ENCODE peak calls at places on chromosomes 7 and 10, in six cellular contexts. One of them, this sample, is unnamed.

GRCh38 chr7:16466087-16466472 is 542 bp upstream of the SOSTDC1 start:
- DNase-seq in GM06990: no peak
- DNase-seq in RWPE1: no peak
- DNase-seq in adrenal gland: no peak
- DNase-seq in AG10803: no peak
- DNase-seq in activated CD8-positive, alpha-beta T cell treated with anti-CD3 and anti-CD28 coated beads for 36 hours: no peak
- DNase-seq in this sample: no peak

GRCh38 chr10:47256753-47257336 is 43.2 kb upstream of the GDF10 start:
- DNase-seq in activated CD8-positive, alpha-beta T cell treated with anti-CD3 and anti-CD28 coated beads for 36 hours: peak
- DNase-seq in adrenal gland: no peak
- DNase-seq in AG10803: no peak
- DNase-seq in GM06990: no peak
- DNase-seq in RWPE1: no peak
- DNase-seq in this sample: no peak

GRCh38 chr10:125217986-125218675 is 57.8 kb upstream of the CTBP2 start:
- DNase-seq in AG10803: peak
- DNase-seq in activated CD8-positive, alpha-beta T cell treated with anti-CD3 and anti-CD28 coated beads for 36 hours: no peak
- DNase-seq in RWPE1: peak
- DNase-seq in adrenal gland: no peak
- DNase-seq in GM06990: no peak
- DNase-seq in this sample: no peak

GRCh38 chr7:37408885-37409248 is 39.8 kb downstream of the ELMO1 start:
- DNase-seq in RWPE1: no peak
- DNase-seq in adrenal gland: no peak
- DNase-seq in AG10803: no peak
- DNase-seq in activated CD8-positive, alpha-beta T cell treated with anti-CD3 and anti-CD28 coated beads for 36 hours: peak
- DNase-seq in GM06990: no peak
- DNase-seq in this sample: no peak

GRCh38 chr7:140079121-140079536 is 16.4 kb upstream of the PARP12 start:
- DNase-seq in GM06990: no peak
- DNase-seq in adrenal gland: peak
- DNase-seq in AG10803: peak
- DNase-seq in activated CD8-positive, alpha-beta T cell treated with anti-CD3 and anti-CD28 coated beads for 36 hours: no peak
- DNase-seq in RWPE1: no peak
- DNase-seq in this sample: peak

GRCh38 chr10:113239569-113239968 is 289.5 kb downstream of the TCF7L2 start:
- DNase-seq in GM06990: no peak
- DNase-seq in AG10803: no peak
- DNase-seq in activated CD8-positive, alpha-beta T cell treated with anti-CD3 and anti-CD28 coated beads for 36 hours: no peak
- DNase-seq in adrenal gland: no peak
- DNase-seq in RWPE1: no peak
- DNase-seq in this sample: no peak

GRCh38 chr10:59126992-59127391 is 49.5 kb upstream of the PHYHIPL start:
- DNase-seq in GM06990: no peak
- DNase-seq in AG10803: no peak
- DNase-seq in RWPE1: no peak
- DNase-seq in adrenal gland: no peak
- DNase-seq in activated CD8-positive, alpha-beta T cell treated with anti-CD3 and anti-CD28 coated beads for 36 hours: no peak
- DNase-seq in this sample: no peak

GRCh38 chr7:48097511-48098231 is 8.6 kb downstream of the UPP1 start:
- DNase-seq in adrenal gland: no peak
- DNase-seq in activated CD8-positive, alpha-beta T cell treated with anti-CD3 and anti-CD28 coated beads for 36 hours: peak
- DNase-seq in GM06990: no peak
- DNase-seq in AG10803: peak
- DNase-seq in RWPE1: no peak
- DNase-seq in this sample: no peak

GRCh38 chr7:155377837-155378579 is 79.9 kb upstream of the EN2 start:
- DNase-seq in GM06990: no peak
- DNase-seq in AG10803: peak
- DNase-seq in adrenal gland: no peak
- DNase-seq in activated CD8-positive, alpha-beta T cell treated with anti-CD3 and anti-CD28 coated beads for 36 hours: no peak
- DNase-seq in RWPE1: peak
- DNase-seq in this sample: peak

GRCh38 chr7:30886608-30887011 is 25.0 kb upstream of the AQP1 start:
- DNase-seq in adrenal gland: no peak
- DNase-seq in GM06990: no peak
- DNase-seq in RWPE1: no peak
- DNase-seq in activated CD8-positive, alpha-beta T cell treated with anti-CD3 and anti-CD28 coated beads for 36 hours: no peak
- DNase-seq in AG10803: peak
- DNase-seq in this sample: no peak

GRCh38 chr10:79416578-79417255 is 28.7 kb downstream of the ZCCHC24 start:
- DNase-seq in RWPE1: no peak
- DNase-seq in activated CD8-positive, alpha-beta T cell treated with anti-CD3 and anti-CD28 coated beads for 36 hours: no peak
- DNase-seq in adrenal gland: no peak
- DNase-seq in GM06990: no peak
- DNase-seq in AG10803: no peak
- DNase-seq in this sample: no peak

GRCh38 chr7:3678411-3678810 is 377.4 kb downstream of the SDK1 start:
- DNase-seq in RWPE1: no peak
- DNase-seq in AG10803: no peak
- DNase-seq in adrenal gland: no peak
- DNase-seq in GM06990: no peak
- DNase-seq in activated CD8-positive, alpha-beta T cell treated with anti-CD3 and anti-CD28 coated beads for 36 hours: no peak
- DNase-seq in this sample: no peak

GRCh38 chr10:86003201-86003621 is 363.4 kb downstream of the GRID1 start:
- DNase-seq in RWPE1: no peak
- DNase-seq in GM06990: no peak
- DNase-seq in adrenal gland: no peak
- DNase-seq in activated CD8-positive, alpha-beta T cell treated with anti-CD3 and anti-CD28 coated beads for 36 hours: no peak
- DNase-seq in AG10803: no peak
- DNase-seq in this sample: no peak

GRCh38 chr7:134947329-134947728 is 39.0 kb upstream of the AGBL3 start:
- DNase-seq in AG10803: no peak
- DNase-seq in RWPE1: no peak
- DNase-seq in GM06990: no peak
- DNase-seq in activated CD8-positive, alpha-beta T cell treated with anti-CD3 and anti-CD28 coated beads for 36 hours: no peak
- DNase-seq in adrenal gland: no peak
- DNase-seq in this sample: no peak

GRCh38 chr7:353746-354325 is 63.9 kb downstream of the FOXL3 start:
- DNase-seq in GM06990: no peak
- DNase-seq in RWPE1: peak
- DNase-seq in adrenal gland: no peak
- DNase-seq in activated CD8-positive, alpha-beta T cell treated with anti-CD3 and anti-CD28 coated beads for 36 hours: no peak
- DNase-seq in AG10803: peak
- DNase-seq in this sample: no peak
- TF ChIP-seq CTCF in GM06990: no peak
- TF ChIP-seq CTCF in RWPE1: no peak
- TF ChIP-seq CTCF in adrenal gland: no peak
- TF ChIP-seq CTCF in activated CD8-positive, alpha-beta T cell treated with anti-CD3 and anti-CD28 coated beads for 36 hours: no peak
- TF ChIP-seq CTCF in AG10803: no peak
- TF ChIP-seq CTCF in this sample: no peak

GRCh38 chr10:16853809-16854208 is 36.6 kb upstream of the RSU1 start:
- DNase-seq in AG10803: no peak
- DNase-seq in GM06990: no peak
- DNase-seq in activated CD8-positive, alpha-beta T cell treated with anti-CD3 and anti-CD28 coated beads for 36 hours: no peak
- DNase-seq in adrenal gland: no peak
- DNase-seq in RWPE1: no peak
- DNase-seq in this sample: no peak

GRCh38 chr10:16856092-16856491 is 38.9 kb upstream of the RSU1 start:
- DNase-seq in AG10803: no peak
- DNase-seq in GM06990: no peak
- DNase-seq in adrenal gland: no peak
- DNase-seq in RWPE1: peak
- DNase-seq in activated CD8-positive, alpha-beta T cell treated with anti-CD3 and anti-CD28 coated beads for 36 hours: no peak
- DNase-seq in this sample: no peak

GRCh38 chr10:16856567-16856966 is 39.3 kb upstream of the RSU1 start:
- DNase-seq in GM06990: no peak
- DNase-seq in adrenal gland: no peak
- DNase-seq in activated CD8-positive, alpha-beta T cell treated with anti-CD3 and anti-CD28 coated beads for 36 hours: no peak
- DNase-seq in RWPE1: no peak
- DNase-seq in AG10803: no peak
- DNase-seq in this sample: peak

GRCh38 chr10:16854623-16855022 is 37.4 kb upstream of the RSU1 start:
- DNase-seq in adrenal gland: no peak
- DNase-seq in activated CD8-positive, alpha-beta T cell treated with anti-CD3 and anti-CD28 coated beads for 36 hours: no peak
- DNase-seq in GM06990: no peak
- DNase-seq in AG10803: peak
- DNase-seq in RWPE1: peak
- DNase-seq in this sample: no peak

GRCh38 chr10:16853201-16853600 is 36.0 kb upstream of the RSU1 start:
- DNase-seq in RWPE1: no peak
- DNase-seq in AG10803: peak
- DNase-seq in adrenal gland: no peak
- DNase-seq in activated CD8-positive, alpha-beta T cell treated with anti-CD3 and anti-CD28 coated beads for 36 hours: no peak
- DNase-seq in GM06990: no peak
- DNase-seq in this sample: no peak
- TF ChIP-seq CTCF in RWPE1: no peak
- TF ChIP-seq CTCF in AG10803: peak
- TF ChIP-seq CTCF in adrenal gland: no peak
- TF ChIP-seq CTCF in activated CD8-positive, alpha-beta T cell treated with anti-CD3 and anti-CD28 coated beads for 36 hours: no peak
- TF ChIP-seq CTCF in GM06990: peak
- TF ChIP-seq CTCF in this sample: no peak

GRCh38 chr10:3446233-3446632 is 273.7 kb upstream of the PITRM1 start:
- DNase-seq in adrenal gland: no peak
- DNase-seq in GM06990: no peak
- DNase-seq in RWPE1: no peak
- DNase-seq in AG10803: no peak
- DNase-seq in activated CD8-positive, alpha-beta T cell treated with anti-CD3 and anti-CD28 coated beads for 36 hours: no peak
- DNase-seq in this sample: no peak
- TF ChIP-seq CTCF in adrenal gland: no peak
- TF ChIP-seq CTCF in GM06990: no peak
- TF ChIP-seq CTCF in RWPE1: no peak
- TF ChIP-seq CTCF in AG10803: no peak
- TF ChIP-seq CTCF in activated CD8-positive, alpha-beta T cell treated with anti-CD3 and anti-CD28 coated beads for 36 hours: no peak
- TF ChIP-seq CTCF in this sample: no peak

GRCh38 chr7:97419898-97420297 is 302.4 kb downstream of the SDHAF3 start:
- DNase-seq in AG10803: no peak
- DNase-seq in activated CD8-positive, alpha-beta T cell treated with anti-CD3 and anti-CD28 coated beads for 36 hours: no peak
- DNase-seq in GM06990: no peak
- DNase-seq in adrenal gland: no peak
- DNase-seq in RWPE1: no peak
- DNase-seq in this sample: no peak

GRCh38 chr7:97421307-97421905 is 303.9 kb downstream of the SDHAF3 start:
- DNase-seq in adrenal gland: no peak
- DNase-seq in GM06990: no peak
- DNase-seq in AG10803: no peak
- DNase-seq in RWPE1: no peak
- DNase-seq in activated CD8-positive, alpha-beta T cell treated with anti-CD3 and anti-CD28 coated beads for 36 hours: no peak
- DNase-seq in this sample: no peak

GRCh38 chr7:97422046-97422445 is 304.5 kb downstream of the SDHAF3 start:
- DNase-seq in RWPE1: no peak
- DNase-seq in activated CD8-positive, alpha-beta T cell treated with anti-CD3 and anti-CD28 coated beads for 36 hours: no peak
- DNase-seq in GM06990: no peak
- DNase-seq in adrenal gland: no peak
- DNase-seq in AG10803: no peak
- DNase-seq in this sample: no peak

DNA sequence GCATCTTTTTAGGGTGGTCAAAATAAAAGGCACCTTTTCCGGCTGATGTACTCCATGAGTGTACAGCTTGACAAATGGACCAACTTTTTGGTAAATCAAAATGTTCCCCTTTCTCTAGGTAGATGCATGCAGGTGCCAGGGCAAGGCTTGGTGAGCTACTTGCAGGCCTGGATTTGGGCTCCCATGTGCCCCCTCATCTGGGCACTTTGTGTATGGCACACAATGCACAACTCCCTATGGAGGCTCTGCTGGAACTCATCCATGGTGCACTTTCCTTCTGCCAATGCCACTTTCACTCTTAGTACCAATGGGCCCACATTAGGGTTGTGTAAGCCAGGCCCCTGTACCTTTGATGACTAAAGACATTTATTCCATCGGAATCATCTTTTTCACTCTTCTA is 300.8 kb downstream of the SDHAF3 start:
- DNase-seq in activated CD8-positive, alpha-beta T cell treated with anti-CD3 and anti-CD28 coated beads for 36 hours: peak
- DNase-seq in adrenal gland: no peak
- DNase-seq in AG10803: no peak
- DNase-seq in RWPE1: no peak
- DNase-seq in GM06990: no peak
- DNase-seq in this sample: peak
- TF ChIP-seq CTCF in activated CD8-positive, alpha-beta T cell treated with anti-CD3 and anti-CD28 coated beads for 36 hours: no peak
- TF ChIP-seq CTCF in adrenal gland: no peak
- TF ChIP-seq CTCF in AG10803: no peak
- TF ChIP-seq CTCF in RWPE1: no peak
- TF ChIP-seq CTCF in GM06990: no peak
- TF ChIP-seq CTCF in this sample: peak

DNA sequence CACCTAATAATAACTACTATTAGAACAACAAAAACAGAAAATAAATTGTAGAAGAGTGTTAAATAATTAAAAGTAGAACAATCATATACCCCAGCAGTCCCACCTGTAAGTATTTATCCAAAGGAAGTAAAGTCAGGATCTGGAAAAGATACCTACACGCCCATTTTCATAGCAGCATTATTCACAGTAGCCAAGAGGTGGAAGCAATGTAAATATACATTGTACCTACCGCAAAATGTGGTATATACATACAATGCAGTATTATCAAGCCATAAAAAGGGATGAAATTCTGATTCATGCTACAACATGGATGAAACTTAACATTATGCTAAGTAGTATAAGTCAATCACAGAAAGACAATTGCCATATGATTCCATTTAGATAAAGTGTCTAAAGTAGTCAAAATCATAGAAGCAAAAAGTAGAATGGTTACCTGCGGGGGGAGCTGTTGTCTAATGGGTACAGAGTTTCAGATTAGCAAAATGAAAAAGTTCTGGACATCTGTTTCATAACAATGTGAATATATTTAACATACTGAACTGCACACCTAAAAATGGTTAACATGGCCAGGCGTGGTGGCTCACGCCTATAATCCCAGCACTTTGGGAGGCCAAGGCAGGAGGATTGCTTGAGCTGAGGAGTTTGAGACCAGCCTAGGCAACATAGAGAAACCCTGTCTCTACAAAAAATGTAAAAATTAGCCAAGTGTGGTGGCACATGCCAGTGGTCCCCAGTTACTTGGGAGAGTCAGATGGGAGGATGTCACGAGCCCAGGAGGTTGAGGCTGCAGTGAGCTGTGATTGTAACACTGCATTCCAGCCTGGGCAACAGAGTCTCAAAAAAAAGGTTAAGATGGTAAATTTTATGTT is 6.0 kb upstream of the TMED4 start:
- DNase-seq in activated CD8-positive, alpha-beta T cell treated with anti-CD3 and anti-CD28 coated beads for 36 hours: peak
- DNase-seq in adrenal gland: peak
- DNase-seq in AG10803: peak
- DNase-seq in GM06990: no peak
- DNase-seq in RWPE1: peak
- DNase-seq in this sample: peak
- TF ChIP-seq CTCF in activated CD8-positive, alpha-beta T cell treated with anti-CD3 and anti-CD28 coated beads for 36 hours: peak
- TF ChIP-seq CTCF in adrenal gland: peak
- TF ChIP-seq CTCF in AG10803: peak
- TF ChIP-seq CTCF in GM06990: peak
- TF ChIP-seq CTCF in RWPE1: peak
- TF ChIP-seq CTCF in this sample: peak

GRCh38 chr10:111698711-111699110 is 484.9 kb downstream of the GPAM start:
- DNase-seq in adrenal gland: no peak
- DNase-seq in GM06990: no peak
- DNase-seq in activated CD8-positive, alpha-beta T cell treated with anti-CD3 and anti-CD28 coated beads for 36 hours: no peak
- DNase-seq in RWPE1: no peak
- DNase-seq in AG10803: peak
- DNase-seq in this sample: no peak
- TF ChIP-seq CTCF in adrenal gland: no peak
- TF ChIP-seq CTCF in GM06990: no peak
- TF ChIP-seq CTCF in activated CD8-positive, alpha-beta T cell treated with anti-CD3 and anti-CD28 coated beads for 36 hours: no peak
- TF ChIP-seq CTCF in RWPE1: no peak
- TF ChIP-seq CTCF in AG10803: no peak
- TF ChIP-seq CTCF in this sample: no peak

GRCh38 chr7:92200791-92201190 is 21.8 kb upstream of the LRRD1 start:
- DNase-seq in RWPE1: no peak
- DNase-seq in adrenal gland: no peak
- DNase-seq in GM06990: no peak
- DNase-seq in AG10803: no peak
- DNase-seq in activated CD8-positive, alpha-beta T cell treated with anti-CD3 and anti-CD28 coated beads for 36 hours: no peak
- DNase-seq in this sample: no peak
- TF ChIP-seq CTCF in RWPE1: no peak
- TF ChIP-seq CTCF in adrenal gland: no peak
- TF ChIP-seq CTCF in GM06990: peak
- TF ChIP-seq CTCF in AG10803: no peak
- TF ChIP-seq CTCF in activated CD8-positive, alpha-beta T cell treated with anti-CD3 and anti-CD28 coated beads for 36 hours: no peak
- TF ChIP-seq CTCF in this sample: no peak